ENCODE peak calls at places on chromosomes 6 and 20, in six cellular contexts. I is NCI-H748 treated with DMSO at 0.1 percent for 48 hours; G is A172; A is endodermal cell; E is CD8-positive, alpha-beta T cell; F is brain microvascular endothelial cell. Q is an unnamed sample.

GRCh38 chr6:40999498-41000070 is 39.4 kb downstream of the UNC5CL start:
- DNase-seq in I (no peak), G (peak), A (peak), E (no peak), F (no peak), Q (no peak)

GRCh38 chr6:117929501-117929900 is 22.4 kb downstream of the SLC35F1 start:
- DNase-seq in I (no peak), G (no peak), A (no peak), E (no peak), F (no peak), Q (no peak)

GRCh38 chr20:6976535-6976934 is 209.0 kb downstream of the BMP2 start:
- DNase-seq in I (no peak), G (no peak), A (no peak), E (no peak), F (no peak), Q (no peak)

GRCh38 chr6:134115715-134116074 is 63.3 kb upstream of the SLC2A12 start:
- DNase-seq in I (no peak), G (no peak), A (no peak), E (no peak), F (no peak), Q (no peak)

GRCh38 chr6:149851461-149851860 is 12.7 kb downstream of the LRP11 start:
- DNase-seq in I (no peak), G (no peak), A (no peak), E (no peak), F (peak), Q (no peak)

GRCh38 chr20:3797592-3798404 is 1.7 kb downstream of the CDC25B start:
- DNase-seq in I (peak), G (peak), A (no peak), E (peak), F (no peak), Q (peak)

GRCh38 chr6:84871925-84872324 is 107.5 kb upstream of the TBX18 start:
- DNase-seq in I (no peak), G (no peak), A (no peak), E (no peak), F (no peak), Q (no peak)

GRCh38 chr6:53862517-53863457 is 68.0 kb downstream of the LRRC1 start:
- DNase-seq in I (no peak), G (no peak), A (no peak), E (no peak), F (peak), Q (no peak)